ENCODE peak calls at places on chromosomes 13 and 19, in five cellular contexts. X is left lung, U is brain microvascular endothelial cell, Z is lung, T is omental fat pad. L is an unnamed sample.

GRCh38 chr13:112784811-112785418 is 95.1 kb downstream of the ATP11A start:
- DNase-seq in Z (no peak), U (no peak), T (no peak), X (no peak), L (no peak)

GRCh38 chr19:49590071-49590970 is 661 bp upstream of the PRR12 start:
- DNase-seq in X (peak; percentile 97), Z (peak; percentile 97), U (peak; percentile 97), T (peak; percentile 95), L (peak; percentile 96)

GRCh38 chr19:5711713-5712161 is 8.2 kb downstream of the LONP1 start:
- DNase-seq in T (no peak), Z (no peak), X (peak; percentile 68), U (no peak), L (no peak)

GRCh38 chr13:99980201-99981114 is 1.1 kb upstream of the ZIC2 start:
- DNase-seq in X (peak; percentile 85), T (no peak), U (peak; percentile 70), Z (no peak), L (no peak)

GRCh38 chr19:343941-344624 is 513 bp downstream of the MIER2 start:
- DNase-seq in U (no peak), T (no peak), X (peak; percentile 77), Z (no peak), L (no peak)

GRCh38 chr19:53621885-53622710 is 9.7 kb upstream of the DPRX start:
- DNase-seq in Z (no peak), T (no peak), U (no peak), X (no peak), L (no peak)

GRCh38 chr13:110911880-110912279 is 3.0 kb downstream of the ANKRD10 start:
- DNase-seq in X (no peak), Z (no peak), U (no peak), T (no peak), L (no peak)

GRCh38 chr13:95002968-95003813 is 290.8 kb upstream of the SOX21 start:
- DNase-seq in Z (peak; percentile 34), X (peak; percentile 77), T (no peak), U (no peak), L (no peak)

GRCh38 chr13:101150998-101151397 is 265.3 kb downstream of the NALCN start:
- DNase-seq in T (no peak), X (no peak), U (peak; percentile 49), Z (no peak), L (no peak)

GRCh38 chr13:24357756-24358155 is 48.4 kb downstream of the C1QTNF9 start:
- DNase-seq in U (no peak), T (no peak), X (no peak), Z (no peak), L (no peak)

GRCh38 chr13:31046711-31047279 is 114.3 kb downstream of the TEX26 start:
- DNase-seq in Z (no peak), U (peak; percentile 23), T (no peak), X (no peak), L (no peak)

GRCh38 chr13:90800082-90800746 is 547.3 kb upstream of the MIR17HG start:
- DNase-seq in Z (no peak), T (no peak), U (no peak), X (no peak), L (no peak)

GRCh38 chr13:94712812-94713555 is 639 bp upstream of the SOX21 start:
- DNase-seq in X (peak; percentile 76), T (no peak), Z (no peak), U (no peak), L (no peak)

GRCh38 chr19:47109541-47110375 is 3.8 kb downstream of the ZC3H4 start:
- DNase-seq in Z (no peak), U (peak; percentile 25), X (peak; percentile 13), T (no peak), L (no peak)

GRCh38 chr13:113820813-113821651 is 42.8 kb downstream of the GAS6 start:
- DNase-seq in U (peak; percentile 92), X (peak; percentile 80), Z (peak; percentile 46), T (no peak), L (no peak)

GRCh38 chr13:24252136-24252535 is 57.2 kb upstream of the C1QTNF9 start:
- DNase-seq in Z (no peak), T (no peak), U (no peak), X (no peak), L (no peak)

GRCh38 chr13:50222569-50223332 is 207.5 kb downstream of the KCNRG start:
- DNase-seq in Z (peak; percentile 58), T (peak; percentile 37), U (peak; percentile 83), X (peak; percentile 87), L (no peak)

GRCh38 chr13:108780706-108781105 is 151.3 kb downstream of the MYO16 start:
- DNase-seq in Z (no peak), U (no peak), X (no peak), T (no peak), L (no peak)

GRCh38 chr19:35318679-35319448 is 10.1 kb upstream of the CD22 start:
- DNase-seq in T (peak; percentile 45), Z (peak; percentile 70), U (peak; percentile 49), X (peak; percentile 88), L (no peak)

GRCh38 chr19:46413262-46414031 is at the start of gene CCDC8:
- DNase-seq in X (peak; percentile 83), T (no peak), Z (peak; percentile 77), U (peak; percentile 81), L (no peak)

GRCh38 chr13:90281709-90282108 is 1065.8 kb upstream of the MIR17HG start:
- DNase-seq in Z (no peak), X (no peak), U (no peak), T (no peak), L (no peak)

GRCh38 chr19:5800361-5801270 is 4.3 kb upstream of the NRTN start:
- DNase-seq in T (no peak), Z (no peak), U (no peak), X (no peak), L (no peak)

GRCh38 chr19:13208964-13209796 is 59.0 kb downstream of the IER2 start:
- DNase-seq in U (no peak), X (no peak), Z (no peak), T (no peak), L (peak; percentile 40)

GRCh38 chr13:24128112-24128511 is 32.4 kb upstream of the SPATA13 start:
- DNase-seq in T (no peak), U (no peak), X (no peak), Z (no peak), L (no peak)

GRCh38 chr13:20528451-20528850 is 2.8 kb upstream of the CRYL1 start:
- DNase-seq in X (no peak), U (no peak), Z (no peak), T (no peak), L (no peak)

GRCh38 chr13:98775844-98776598 is 23.5 kb upstream of the SLC15A1 start:
- DNase-seq in U (peak; percentile 90), X (peak; percentile 57), Z (no peak), T (no peak), L (no peak)

GRCh38 chr19:39759457-39760184 is 19.0 kb upstream of the LEUTX start:
- DNase-seq in Z (no peak), X (no peak), U (no peak), T (no peak), L (no peak)

GRCh38 chr13:97015661-97016350 is 21.5 kb upstream of the OXGR1 start:
- DNase-seq in Z (no peak), U (peak; percentile 26), T (no peak), X (no peak), L (no peak)

GRCh38 chr13:29529755-29530154 is 65.7 kb downstream of the SLC7A1 start:
- DNase-seq in Z (no peak), U (no peak), X (no peak), T (no peak), L (no peak)

GRCh38 chr19:54489341-54489740 is 13.3 kb upstream of the LAIR2 start:
- DNase-seq in Z (no peak), X (no peak), U (no peak), T (no peak), L (no peak)

GRCh38 chr19:38298841-38299680 is 5.0 kb upstream of the C19orf33 start:
- DNase-seq in Z (no peak), U (no peak), X (peak; percentile 22), T (no peak), L (no peak)

GRCh38 chr13:94079876-94080275 is 399.6 kb downstream of the DCT start:
- DNase-seq in T (no peak), X (no peak), Z (no peak), U (no peak), L (no peak)

GRCh38 chr13:37225414-37226047 is 120.1 kb upstream of the CSNK1A1L start:
- DNase-seq in X (no peak), T (no peak), Z (no peak), U (peak; percentile 34), L (no peak)

GRCh38 chr13:94829201-94829600 is 116.9 kb upstream of the SOX21 start:
- DNase-seq in T (no peak), Z (no peak), U (no peak), X (no peak), L (no peak)

GRCh38 chr19:50710094-50710493 is 9.5 kb downstream of the SHANK1 start:
- DNase-seq in T (no peak), U (no peak), X (no peak), Z (no peak), L (no peak)
- TF ChIP-seq CTCF in T (no peak), U (peak; percentile 8), X (no peak), Z (no peak), L (no peak)

GRCh38 chr13:21670883-21671792 is at the start of gene FGF9:
- DNase-seq in T (no peak), X (peak; percentile 94), U (peak; percentile 29), Z (peak; percentile 73), L (peak; percentile 76)
- TF ChIP-seq CTCF in T (no peak), X (no peak), U (no peak), Z (peak; percentile 1), L (no peak)

DNA sequence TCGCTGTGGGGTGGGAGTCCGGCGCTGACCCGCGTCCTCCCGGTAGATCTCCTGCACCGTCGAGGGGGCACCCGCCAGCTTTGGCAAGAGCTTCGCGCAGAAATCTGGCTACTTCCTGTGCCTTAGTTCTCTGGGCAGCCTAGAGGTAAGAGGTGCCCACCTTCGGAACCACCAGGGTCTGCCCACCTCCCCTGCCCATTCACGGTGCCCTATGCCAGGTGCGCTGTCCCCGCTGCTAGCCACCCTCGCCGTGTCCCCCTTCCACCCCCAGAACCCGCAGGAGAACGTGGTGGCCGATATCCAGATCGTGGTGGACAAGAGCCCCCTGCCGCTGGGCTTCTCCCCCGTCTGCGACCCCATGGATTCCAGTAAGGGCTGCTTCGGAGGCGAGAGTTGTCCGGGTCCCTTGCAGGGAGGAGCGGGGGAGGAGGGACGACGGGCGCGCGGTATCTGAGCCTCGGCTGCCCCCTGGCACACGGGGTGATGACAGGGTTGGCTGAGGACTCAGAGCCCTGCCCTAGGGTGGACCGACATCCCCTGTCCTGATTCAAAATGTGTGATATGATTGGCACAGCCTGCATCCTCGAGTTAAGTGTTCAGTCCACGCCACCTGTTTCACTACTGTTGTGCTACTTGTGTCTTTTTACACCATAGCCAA is 549 bp downstream of the MVB12A start:
- DNase-seq in X (peak; percentile 82), Z (no peak), U (no peak), T (no peak), L (peak; percentile 36)
- TF ChIP-seq CTCF in X (no peak), Z (peak; percentile 11), U (peak; percentile 19), T (no peak), L (no peak)

GRCh38 chr19:31121501-31121900 is 227.7 kb downstream of the TSHZ3 start:
- DNase-seq in U (no peak), X (no peak), T (no peak), Z (no peak), L (no peak)

GRCh38 chr19:31127132-31127967 is 221.9 kb downstream of the TSHZ3 start:
- DNase-seq in Z (no peak), T (no peak), X (no peak), U (peak; percentile 97), L (no peak)

GRCh38 chr19:31125071-31125470 is 224.2 kb downstream of the TSHZ3 start:
- DNase-seq in X (no peak), T (no peak), U (no peak), Z (no peak), L (no peak)

GRCh38 chr19:31128291-31128690 is 220.9 kb downstream of the TSHZ3 start:
- DNase-seq in U (no peak), T (no peak), Z (no peak), X (no peak), L (no peak)

GRCh38 chr19:31126236-31126635 is 223.0 kb downstream of the TSHZ3 start:
- DNase-seq in U (no peak), Z (no peak), X (no peak), T (no peak), L (no peak)
- TF ChIP-seq CTCF in U (no peak), Z (no peak), X (no peak), T (no peak), L (no peak)

L was measured in activated B cell treated with CpG ODN at 0.5 μM for 24 hours.